ENCODE peak calls at places on chromosome X, in five cellular contexts. S is psoas muscle, N is left ventricle myocardium inferior, I is Peyer's patch, C is GM12878. M is an unnamed sample.

GRCh38 chrX:57652705-57653104 is 27.4 kb downstream of the NLRP2B start:
- DNase-seq in S (no peak), N (no peak), I (no peak), C (no peak), M (no peak)

GRCh38 chrX:13759152-13759718 is 24.7 kb downstream of the OFD1 start:
- DNase-seq in S (no peak), N (no peak), I (no peak), C (peak; percentile 70), M (no peak)

GRCh38 chrX:66002832-66003680 is 36.8 kb downstream of the VSIG4 start:
- DNase-seq in S (no peak), N (no peak), I (no peak), C (peak; percentile 48), M (no peak)

GRCh38 chrX:10892605-10893225 is 218.4 kb upstream of the HCCS start:
- DNase-seq in S (no peak), N (no peak), I (no peak), C (no peak), M (no peak)

GRCh38 chrX:47571215-47571614 is 10.2 kb downstream of the ARAF start:
- DNase-seq in S (no peak), N (no peak), I (no peak), C (no peak), M (no peak)

GRCh38 chrX:43735957-43736356 is 79.9 kb downstream of the MAOA start:
- DNase-seq in S (no peak), N (no peak), I (no peak), C (no peak), M (no peak)

GRCh38 chrX:15567267-15567666 is 33.5 kb downstream of the ACE2 start:
- DNase-seq in S (no peak), N (no peak), I (no peak), C (no peak), M (no peak)

GRCh38 chrX:15436220-15436619 is 52.0 kb upstream of the VEGFD start:
- DNase-seq in S (no peak), N (no peak), I (no peak), C (no peak), M (no peak)

GRCh38 chrX:146396409-146396808 is 413.2 kb upstream of the CXorf51B start:
- DNase-seq in S (no peak), N (no peak), I (no peak), C (no peak), M (no peak)

GRCh38 chrX:25072247-25072646 is 56.5 kb upstream of the ARX start:
- DNase-seq in S (no peak), N (no peak), I (no peak), C (no peak), M (no peak)

GRCh38 chrX:9555354-9555753 is 90.5 kb downstream of the TBL1X start:
- DNase-seq in S (no peak), N (no peak), I (no peak), C (no peak), M (no peak)

GRCh38 chrX:115940888-115941332 is 229.6 kb upstream of the AGTR2 start:
- DNase-seq in S (peak; percentile 75), N (no peak), I (peak; percentile 89), C (peak; percentile 43), M (peak; percentile 92)

GRCh38 chrX:107706309-107706708 is 69.3 kb downstream of the TSC22D3 start:
- DNase-seq in S (no peak), N (no peak), I (peak; percentile 11), C (no peak), M (peak; percentile 34)

GRCh38 chrX:141989134-141989533 is 85.4 kb downstream of the MAGEC1 start:
- DNase-seq in S (no peak), N (no peak), I (no peak), C (no peak), M (no peak)

GRCh38 chrX:95539041-95539440 is 1145.6 kb upstream of the DIAPH2 start:
- DNase-seq in S (no peak), N (no peak), I (no peak), C (no peak), M (no peak)

GRCh38 chrX:152520653-152521052 is 69.5 kb upstream of the GABRA3 start:
- DNase-seq in S (no peak), N (no peak), I (no peak), C (no peak), M (no peak)

GRCh38 chrX:150085881-150086280 is 147.6 kb upstream of the EOLA2 start:
- DNase-seq in S (no peak), N (no peak), I (no peak), C (no peak), M (no peak)

GRCh38 chrX:8191022-8191421 is 20.0 kb upstream of the VCX2 start:
- DNase-seq in S (no peak), N (no peak), I (no peak), C (no peak), M (no peak)

GRCh38 chrX:123581586-123581985 is 151.3 kb downstream of the THOC2 start:
- DNase-seq in S (no peak), N (no peak), I (no peak), C (no peak), M (no peak)

GRCh38 chrX:46876901-46877300 is 35.3 kb upstream of the JADE3 start:
- DNase-seq in S (no peak), N (no peak), I (no peak), C (no peak), M (no peak)

GRCh38 chrX:86078650-86079049 is 31.3 kb upstream of the CHM start:
- DNase-seq in S (no peak), N (no peak), I (no peak), C (no peak), M (no peak)

GRCh38 chrX:78514852-78515251 is 144.3 kb downstream of the RTL3 start:
- DNase-seq in S (no peak), N (no peak), I (no peak), C (no peak), M (no peak)

GRCh38 chrX:153641575-153642312 is 5.3 kb upstream of the DUSP9 start:
- DNase-seq in S (no peak), N (no peak), I (no peak), C (no peak), M (no peak)

GRCh38 chrX:3286196-3286920 is 60.1 kb downstream of the MXRA5 start:
- DNase-seq in S (no peak), N (no peak), I (no peak), C (no peak), M (no peak)

GRCh38 chrX:79107891-79108718 is 36.4 kb upstream of the GPR174 start:
- DNase-seq in S (no peak), N (no peak), I (no peak), C (peak; percentile 55), M (no peak)

GRCh38 chrX:22999696-23000223 is at the start of gene DDX53:
- DNase-seq in S (no peak), N (no peak), I (no peak), C (no peak), M (no peak)

GRCh38 chrX:119516157-119516702 is 48.0 kb downstream of the SLC25A5 start:
- DNase-seq in S (no peak), N (no peak), I (peak; percentile 54), C (peak; percentile 39), M (no peak)

GRCh38 chrX:130393451-130394074 is 8.1 kb upstream of the GPR119 start:
- DNase-seq in S (no peak), N (no peak), I (peak; percentile 56), C (no peak), M (no peak)

GRCh38 chrX:131366387-131366786 is 77.3 kb upstream of the IGSF1 start:
- DNase-seq in S (no peak), N (no peak), I (no peak), C (no peak), M (no peak)

GRCh38 chrX:129782706-129783105 is 3.0 kb downstream of the SASH3 start:
- DNase-seq in S (no peak), N (no peak), I (no peak), C (no peak), M (no peak)

GRCh38 chrX:10008483-10009056 is 41.4 kb downstream of the CLDN34 start:
- DNase-seq in S (no peak), N (no peak), I (peak; percentile 4), C (no peak), M (no peak)

GRCh38 chrX:152876931-152877840 is 20.7 kb upstream of the ZNF185 start:
- DNase-seq in S (no peak), N (no peak), I (peak; percentile 19), C (no peak), M (no peak)

GRCh38 chrX:21758488-21758887 is 572 bp upstream of the SMPX start:
- DNase-seq in S (no peak), N (no peak), I (no peak), C (no peak), M (no peak)
- TF ChIP-seq CTCF in S (peak; percentile 14), N (peak; percentile 22), I (no peak), C (no peak), M (no peak)

GRCh38 chrX:73922856-73923429 is 359.9 kb downstream of the CHIC1 start:
- DNase-seq in S (no peak), N (no peak), I (no peak), C (no peak), M (no peak)

GRCh38 chrX:73916489-73916888 is 353.5 kb downstream of the CHIC1 start:
- DNase-seq in S (no peak), N (no peak), I (no peak), C (no peak), M (no peak)

GRCh38 chrX:73913580-73913979 is 350.6 kb downstream of the CHIC1 start:
- DNase-seq in S (no peak), N (no peak), I (no peak), C (no peak), M (no peak)

DNA sequence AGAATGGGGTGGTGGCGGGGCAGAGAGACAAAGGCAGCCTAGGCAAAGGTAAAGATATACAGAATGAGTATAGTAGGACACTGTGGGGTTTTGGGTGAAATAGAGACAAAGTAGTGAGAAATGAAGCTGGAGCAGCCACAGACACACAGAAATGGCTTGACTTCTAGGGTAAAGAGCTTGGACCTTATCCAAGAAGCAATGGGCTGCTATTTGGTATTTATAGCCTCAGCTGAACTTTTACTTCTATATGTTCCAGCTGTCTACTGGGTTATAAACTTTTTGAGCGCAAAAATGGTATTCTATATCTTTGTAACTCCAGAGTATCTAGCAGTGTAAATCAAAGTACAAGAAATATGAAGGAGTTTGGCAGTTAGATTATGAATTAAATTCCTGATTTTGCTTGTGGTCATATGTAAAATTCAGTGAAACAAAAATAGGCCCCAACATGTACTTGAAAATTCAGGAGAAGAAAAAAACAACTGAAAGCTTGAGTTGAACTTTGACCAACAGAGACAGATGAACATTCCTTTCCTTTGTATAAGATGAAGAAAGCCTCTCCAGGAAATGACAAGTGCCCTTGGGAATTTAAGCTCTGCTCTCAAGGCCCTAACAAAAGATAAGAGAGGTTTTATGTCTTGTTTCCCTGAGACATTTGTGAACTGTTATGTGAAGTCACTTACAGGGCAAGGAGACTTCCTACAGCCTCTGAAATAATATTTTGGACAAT is 354.1 kb downstream of the CHIC1 start:
- DNase-seq in S (no peak), N (no peak), I (no peak), C (no peak), M (no peak)
- H3K4me3 ChIP-seq in S (no peak overlapping the region), N (no peak overlapping the region), I (no peak overlapping the region), C (no peak overlapping the region), M (no peak overlapping the region)

GRCh38 chrX:101417981-101418841 is 10.2 kb downstream of the HNRNPH2 start:
- DNase-seq in S (peak; percentile 81), N (peak; percentile 72), I (peak; percentile 77), C (no peak), M (peak; percentile 79)
- H3K27ac ChIP-seq in S (peak overlapping the region; percentile 84), N (peak overlapping the region; percentile 95), I (peak overlapping the region; percentile 76), C (peak overlapping the region; percentile 63), M (peak overlapping the region; percentile 91)

DNA sequence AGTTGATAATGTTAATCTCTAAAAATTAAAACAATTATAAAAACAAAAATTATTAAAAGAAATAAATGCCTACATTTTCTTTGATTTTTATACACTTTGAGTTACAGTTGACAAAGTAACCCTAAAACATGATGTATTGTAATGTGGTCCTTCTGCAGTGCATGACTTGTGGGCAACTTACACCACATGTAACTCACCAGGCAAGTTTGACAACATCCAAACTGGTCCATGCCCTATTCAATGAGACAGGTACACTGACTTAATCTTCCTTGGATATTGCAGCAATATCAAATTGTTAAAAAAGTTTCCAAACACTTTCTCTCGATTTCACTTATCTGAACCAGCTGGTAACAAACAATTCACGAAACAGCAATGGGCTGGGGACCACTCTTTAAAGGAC is 81.5 kb downstream of the FTHL17 start:
- DNase-seq in S (no peak), N (no peak), I (no peak), C (no peak), M (no peak)
- TF ChIP-seq CTCF in S (no peak), N (no peak), I (no peak), C (no peak), M (no peak)

M was measured in sigmoid colon.